ENCODE peak calls at places on chromosomes 11 and 22, in six cellular contexts. One of them, this sample, is unnamed.
A peak's percentile ranks its signal among the peaks of the same experiment; 100 is the strongest.

GRCh38 chr11:1341928-1342524 is 32.6 kb upstream of the TOLLIP start:
- DNase-seq in H1: no peak
- DNase-seq in pancreas: peak; percentile 27
- DNase-seq in PC-9: no peak
- DNase-seq in CD4-positive, alpha-beta memory T cell: no peak
- DNase-seq in endodermal cell: no peak
- DNase-seq in this sample: peak; percentile 82

GRCh38 chr11:71342116-71342515 is 89.7 kb upstream of the SHANK2 start:
- DNase-seq in H1: no peak
- DNase-seq in pancreas: no peak
- DNase-seq in PC-9: no peak
- DNase-seq in CD4-positive, alpha-beta memory T cell: no peak
- DNase-seq in endodermal cell: no peak
- DNase-seq in this sample: peak; percentile 40

GRCh38 chr11:13781153-13781552 is 112.7 kb downstream of the FAR1 start:
- DNase-seq in H1: no peak
- DNase-seq in pancreas: no peak
- DNase-seq in PC-9: no peak
- DNase-seq in CD4-positive, alpha-beta memory T cell: no peak
- DNase-seq in endodermal cell: no peak
- DNase-seq in this sample: no peak

GRCh38 chr11:72668645-72669347 is 5.4 kb downstream of the PDE2A start:
- DNase-seq in H1: no peak
- DNase-seq in pancreas: no peak
- DNase-seq in PC-9: no peak
- DNase-seq in CD4-positive, alpha-beta memory T cell: no peak
- DNase-seq in endodermal cell: peak; percentile 68
- DNase-seq in this sample: no peak

GRCh38 chr11:64745523-64746328 is 1.8 kb upstream of the RASGRP2 start:
- DNase-seq in H1: no peak
- DNase-seq in pancreas: peak; percentile 70
- DNase-seq in PC-9: peak; percentile 36
- DNase-seq in CD4-positive, alpha-beta memory T cell: peak; percentile 87
- DNase-seq in endodermal cell: peak; percentile 89
- DNase-seq in this sample: peak; percentile 91

GRCh38 chr11:10581481-10582019 is 13.1 kb upstream of the LYVE1 start:
- DNase-seq in H1: no peak
- DNase-seq in pancreas: no peak
- DNase-seq in PC-9: peak; percentile 41
- DNase-seq in CD4-positive, alpha-beta memory T cell: no peak
- DNase-seq in endodermal cell: no peak
- DNase-seq in this sample: peak; percentile 13

GRCh38 chr11:79413258-79413657 is 27.6 kb downstream of the TENM4 start:
- DNase-seq in H1: no peak
- DNase-seq in pancreas: peak; percentile 53
- DNase-seq in PC-9: no peak
- DNase-seq in CD4-positive, alpha-beta memory T cell: no peak
- DNase-seq in endodermal cell: peak; percentile 77
- DNase-seq in this sample: peak; percentile 60

GRCh38 chr11:74731301-74732094 is at the start of gene CHRDL2:
- DNase-seq in H1: no peak
- DNase-seq in pancreas: peak; percentile 84
- DNase-seq in PC-9: no peak
- DNase-seq in CD4-positive, alpha-beta memory T cell: no peak
- DNase-seq in endodermal cell: peak; percentile 74
- DNase-seq in this sample: peak; percentile 62

GRCh38 chr11:107018902-107019493 is 722 bp upstream of the GUCY1A2 start:
- DNase-seq in H1: no peak
- DNase-seq in pancreas: peak; percentile 83
- DNase-seq in PC-9: peak; percentile 22
- DNase-seq in CD4-positive, alpha-beta memory T cell: no peak
- DNase-seq in endodermal cell: peak; percentile 94
- DNase-seq in this sample: peak; percentile 91

GRCh38 chr11:27563201-27563600 is 56.6 kb upstream of the LIN7C start:
- DNase-seq in H1: no peak
- DNase-seq in pancreas: no peak
- DNase-seq in PC-9: no peak
- DNase-seq in CD4-positive, alpha-beta memory T cell: no peak
- DNase-seq in endodermal cell: no peak
- DNase-seq in this sample: peak; percentile 33

GRCh38 chr11:3225826-3226750 is 6.1 kb downstream of the MRGPRE start:
- DNase-seq in H1: no peak
- DNase-seq in pancreas: no peak
- DNase-seq in PC-9: no peak
- DNase-seq in CD4-positive, alpha-beta memory T cell: no peak
- DNase-seq in endodermal cell: no peak
- DNase-seq in this sample: no peak

GRCh38 chr11:105774899-105775298 is 165.0 kb downstream of the GRIA4 start:
- DNase-seq in H1: no peak
- DNase-seq in pancreas: no peak
- DNase-seq in PC-9: no peak
- DNase-seq in CD4-positive, alpha-beta memory T cell: no peak
- DNase-seq in endodermal cell: no peak
- DNase-seq in this sample: no peak

GRCh38 chr11:77200869-77201268 is 72.8 kb downstream of the MYO7A start:
- DNase-seq in H1: no peak
- DNase-seq in pancreas: peak; percentile 44
- DNase-seq in PC-9: no peak
- DNase-seq in CD4-positive, alpha-beta memory T cell: no peak
- DNase-seq in endodermal cell: no peak
- DNase-seq in this sample: no peak

GRCh38 chr22:27581688-27582087 is 219.9 kb downstream of the MN1 start:
- DNase-seq in H1: no peak
- DNase-seq in pancreas: no peak
- DNase-seq in PC-9: no peak
- DNase-seq in CD4-positive, alpha-beta memory T cell: no peak
- DNase-seq in endodermal cell: no peak
- DNase-seq in this sample: no peak

GRCh38 chr22:45226681-45227186 is 14.0 kb downstream of the KIAA0930 start:
- DNase-seq in H1: no peak
- DNase-seq in pancreas: no peak
- DNase-seq in PC-9: peak; percentile 41
- DNase-seq in CD4-positive, alpha-beta memory T cell: no peak
- DNase-seq in endodermal cell: peak; percentile 28
- DNase-seq in this sample: peak; percentile 43

DNA sequence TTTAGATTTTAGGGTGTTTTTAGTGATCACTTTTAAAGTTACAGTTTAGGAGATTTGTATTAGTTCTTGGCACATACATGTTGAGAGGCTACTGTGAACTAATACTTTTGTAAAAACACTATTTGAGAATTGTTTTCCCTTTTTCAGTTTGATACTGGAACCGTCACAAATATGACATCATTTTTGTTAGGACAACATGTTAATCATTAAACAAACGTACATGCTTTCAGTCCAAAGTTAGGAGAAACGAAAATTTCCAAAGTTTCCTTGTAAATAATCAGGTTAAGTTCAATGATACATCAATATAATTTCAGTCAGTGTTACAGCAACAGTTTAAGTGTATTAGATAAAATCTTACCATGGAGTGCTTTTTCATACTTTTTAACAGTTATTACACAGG is 53.1 kb downstream of the SPECC1L start:
- DNase-seq in H1: no peak
- DNase-seq in pancreas: no peak
- DNase-seq in PC-9: no peak
- DNase-seq in CD4-positive, alpha-beta memory T cell: no peak
- DNase-seq in endodermal cell: no peak
- DNase-seq in this sample: no peak
- H3K27ac ChIP-seq in H1: no peak overlapping the region
- H3K27ac ChIP-seq in pancreas: no peak overlapping the region
- H3K27ac ChIP-seq in PC-9: no peak overlapping the region
- H3K27ac ChIP-seq in CD4-positive, alpha-beta memory T cell: no peak overlapping the region
- H3K27ac ChIP-seq in endodermal cell: no peak overlapping the region
- H3K27ac ChIP-seq in this sample: no peak overlapping the region

GRCh38 chr11:46335858-46336600 is 11.2 kb upstream of the DGKZ start:
- DNase-seq in H1: no peak
- DNase-seq in pancreas: no peak
- DNase-seq in PC-9: no peak
- DNase-seq in CD4-positive, alpha-beta memory T cell: no peak
- DNase-seq in endodermal cell: peak; percentile 55
- DNase-seq in this sample: no peak

GRCh38 chr11:46338636-46338987 is 8.7 kb upstream of the DGKZ start:
- DNase-seq in H1: no peak
- DNase-seq in pancreas: no peak
- DNase-seq in PC-9: no peak
- DNase-seq in CD4-positive, alpha-beta memory T cell: no peak
- DNase-seq in endodermal cell: no peak
- DNase-seq in this sample: peak; percentile 47

GRCh38 chr11:46335271-46335670 is 12.0 kb upstream of the DGKZ start:
- DNase-seq in H1: no peak
- DNase-seq in pancreas: no peak
- DNase-seq in PC-9: no peak
- DNase-seq in CD4-positive, alpha-beta memory T cell: no peak
- DNase-seq in endodermal cell: no peak
- DNase-seq in this sample: no peak

GRCh38 chr11:46337626-46338345 is 9.5 kb upstream of the DGKZ start:
- DNase-seq in H1: no peak
- DNase-seq in pancreas: no peak
- DNase-seq in PC-9: no peak
- DNase-seq in CD4-positive, alpha-beta memory T cell: no peak
- DNase-seq in endodermal cell: no peak
- DNase-seq in this sample: no peak

DNA sequence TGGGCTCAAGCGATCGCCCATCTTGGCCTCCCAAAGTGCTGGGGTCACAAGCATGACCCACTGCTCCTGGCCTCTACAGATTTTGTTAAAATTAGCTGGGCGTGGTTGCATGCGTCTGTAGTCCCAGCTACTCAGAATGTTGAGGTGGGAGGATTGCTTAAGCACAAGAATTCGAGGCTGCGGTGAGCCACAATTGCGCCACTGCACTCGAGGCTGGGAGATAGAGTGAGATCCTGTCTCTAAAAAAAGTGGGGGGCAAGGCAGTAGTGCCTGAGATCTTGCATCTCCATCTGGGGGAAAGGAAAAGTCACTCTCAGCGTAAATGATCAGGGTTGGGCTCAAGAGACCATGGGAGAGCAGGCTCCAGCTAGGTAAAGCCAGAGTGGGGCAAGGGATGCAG is 10.5 kb upstream of the DGKZ start:
- DNase-seq in H1: no peak
- DNase-seq in pancreas: no peak
- DNase-seq in PC-9: peak; percentile 43
- DNase-seq in CD4-positive, alpha-beta memory T cell: no peak
- DNase-seq in endodermal cell: no peak
- DNase-seq in this sample: no peak
- H3K27me3 ChIP-seq in H1: peaks cover 29% of the 10 kb centered on the region
- H3K27me3 ChIP-seq in pancreas: no peaks in the 10 kb centered on the region
- H3K27me3 ChIP-seq in PC-9: no peaks in the 10 kb centered on the region
- H3K27me3 ChIP-seq in CD4-positive, alpha-beta memory T cell: no peaks in the 10 kb centered on the region
- H3K27me3 ChIP-seq in endodermal cell: peaks cover 51% of the 10 kb centered on the region
- H3K27me3 ChIP-seq in this sample: peaks cover 4% of the 10 kb centered on the region

DNA sequence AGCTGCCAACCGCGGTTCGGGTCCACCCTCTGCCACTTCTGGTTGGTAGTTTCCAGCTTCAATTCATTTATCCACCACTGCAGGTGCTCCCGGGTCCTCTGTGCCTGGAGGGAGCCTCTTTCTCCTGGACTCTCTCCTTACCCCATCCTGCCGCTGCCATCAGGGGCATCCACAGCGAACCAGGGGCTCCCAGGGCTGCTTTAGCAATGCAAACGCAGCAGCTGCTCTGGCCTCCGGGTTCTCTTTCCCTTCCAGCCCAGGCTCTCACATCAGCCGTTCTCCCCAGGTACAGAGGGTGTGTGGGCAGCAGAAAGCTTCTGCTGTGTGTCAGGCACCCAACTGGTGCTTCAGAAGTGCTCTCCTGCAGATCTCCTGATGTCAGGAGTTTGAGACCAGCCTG is 27.9 kb downstream of the NFAM1 start:
- DNase-seq in H1: no peak
- DNase-seq in pancreas: no peak
- DNase-seq in PC-9: no peak
- DNase-seq in CD4-positive, alpha-beta memory T cell: no peak
- DNase-seq in endodermal cell: no peak
- DNase-seq in this sample: no peak
- H3K4me1 ChIP-seq in H1: peaks cover 15% of the 10 kb centered on the region
- H3K4me1 ChIP-seq in pancreas: no peaks in the 10 kb centered on the region
- H3K4me1 ChIP-seq in PC-9: no peaks in the 10 kb centered on the region
- H3K4me1 ChIP-seq in CD4-positive, alpha-beta memory T cell: no peaks in the 10 kb centered on the region
- H3K4me1 ChIP-seq in endodermal cell: no peaks in the 10 kb centered on the region
- H3K4me1 ChIP-seq in this sample: no peaks in the 10 kb centered on the region

DNA sequence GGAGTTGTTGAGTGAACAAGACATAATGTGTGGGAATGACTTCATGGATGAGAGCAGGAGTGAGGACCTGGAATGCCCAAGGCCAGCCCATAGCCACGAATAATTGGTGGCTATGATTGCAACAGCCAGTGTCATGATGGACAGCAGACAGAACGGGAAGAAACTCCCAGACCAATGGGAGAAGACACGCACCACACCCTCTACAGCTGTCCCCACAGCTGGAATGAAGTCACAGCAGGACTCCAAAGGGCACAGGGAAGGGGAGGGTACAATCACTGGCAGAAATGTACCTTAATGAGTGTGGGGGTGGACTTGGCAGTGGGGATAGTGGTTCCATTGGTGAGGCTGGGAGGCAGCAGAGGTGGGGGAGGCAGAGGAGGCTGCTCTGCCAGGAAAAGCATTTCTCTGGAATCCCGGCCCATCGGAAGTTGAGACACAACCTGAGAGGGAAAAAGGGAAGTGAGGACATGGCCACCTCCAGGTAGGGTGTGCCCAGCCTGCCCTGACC is 52.9 kb downstream of the SGSM3 start:
- DNase-seq in H1: no peak
- DNase-seq in pancreas: no peak
- DNase-seq in PC-9: no peak
- DNase-seq in CD4-positive, alpha-beta memory T cell: no peak
- DNase-seq in endodermal cell: no peak
- DNase-seq in this sample: no peak
- H3K27ac ChIP-seq in H1: no peak overlapping the region
- H3K27ac ChIP-seq in pancreas: no peak overlapping the region
- H3K27ac ChIP-seq in PC-9: no peak overlapping the region
- H3K27ac ChIP-seq in CD4-positive, alpha-beta memory T cell: no peak overlapping the region
- H3K27ac ChIP-seq in endodermal cell: no peak overlapping the region
- H3K27ac ChIP-seq in this sample: no peak overlapping the region

DNA sequence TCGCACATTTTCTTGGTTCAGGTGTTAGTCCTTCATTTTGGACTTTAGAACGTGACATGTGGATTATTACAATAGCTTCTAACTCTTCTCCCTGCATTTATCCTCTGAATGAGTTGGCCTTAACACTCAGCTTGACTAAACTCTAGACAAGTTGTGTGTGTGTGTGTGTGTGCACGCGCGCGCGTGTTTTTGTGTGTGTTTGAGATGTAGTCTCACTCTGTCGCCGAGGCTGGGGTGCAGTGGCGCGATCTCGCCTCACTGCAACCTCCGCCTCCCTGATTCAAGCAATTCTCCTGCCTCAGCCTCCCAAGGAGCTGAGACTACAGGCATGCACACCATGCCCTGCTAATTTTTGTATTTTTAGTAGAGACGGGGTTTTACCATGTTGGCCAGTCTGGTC is 24.3 kb upstream of the KCNA4 start:
- DNase-seq in H1: no peak
- DNase-seq in pancreas: no peak
- DNase-seq in PC-9: no peak
- DNase-seq in CD4-positive, alpha-beta memory T cell: no peak
- DNase-seq in endodermal cell: no peak
- DNase-seq in this sample: no peak
- H3K27me3 ChIP-seq in H1: no peaks in the 10 kb centered on the region
- H3K27me3 ChIP-seq in pancreas: no peaks in the 10 kb centered on the region
- H3K27me3 ChIP-seq in PC-9: peaks cover 4% of the 10 kb centered on the region
- H3K27me3 ChIP-seq in CD4-positive, alpha-beta memory T cell: no peaks in the 10 kb centered on the region
- H3K27me3 ChIP-seq in endodermal cell: peaks cover 41% of the 10 kb centered on the region
- H3K27me3 ChIP-seq in this sample: no peaks in the 10 kb centered on the region

This sample was measured in cardiac muscle cell.